ENCODE peak calls at places on chromosomes 12 and 14, in four cellular contexts. L, I, B and D are unnamed samples.

GRCh38 chr14:91149462-91149861 is 35.6 kb downstream of the DGLUCY start:
- DNase-seq in L (no peak), B (no peak), I (peak), D (no peak)

GRCh38 chr14:25090281-25090680 is 40.3 kb upstream of the STXBP6 start:
- DNase-seq in B (no peak), I (no peak), L (no peak), D (no peak)

GRCh38 chr14:22898302-22898894 is 15.4 kb downstream of the REM2 start:
- DNase-seq in B (no peak), L (no peak), I (no peak), D (no peak)

GRCh38 chr12:15670756-15671155 is 118.4 kb downstream of the EPS8 start:
- DNase-seq in I (no peak), L (no peak), B (no peak), D (no peak)

GRCh38 chr14:101442451-101442850 is 118.8 kb upstream of the DIO3 start:
- DNase-seq in I (no peak), L (no peak), B (no peak), D (no peak)

GRCh38 chr12:132349501-132350131 is 20.2 kb upstream of the GALNT9 start:
- DNase-seq in I (no peak), L (no peak), B (no peak), D (no peak)

GRCh38 chr12:1527789-1528188 is 66.6 kb downstream of the FBXL14 start:
- DNase-seq in L (no peak), B (no peak), I (peak), D (no peak)

GRCh38 chr14:32009221-32009620 is 67.9 kb upstream of the ARHGAP5 start:
- DNase-seq in L (no peak), I (no peak), B (no peak), D (no peak)

GRCh38 chr14:32468955-32469354 is 139.9 kb downstream of the AKAP6 start:
- DNase-seq in I (no peak), L (no peak), B (no peak), D (no peak)

GRCh38 chr14:68216957-68217356 is 397.4 kb downstream of the RAD51B start:
- DNase-seq in L (no peak), I (no peak), B (no peak), D (no peak)

GRCh38 chr12:14260011-14260993 is 105.2 kb upstream of the ATF7IP start:
- DNase-seq in I (peak), B (peak), L (peak), D (no peak)

GRCh38 chr14:69320581-69321365 is 60.8 kb downstream of the GALNT16 start:
- DNase-seq in I (no peak), L (no peak), B (no peak), D (no peak)

GRCh38 chr14:99181246-99181645 is 90.8 kb downstream of the BCL11B start:
- DNase-seq in I (no peak), B (no peak), L (no peak), D (no peak)

GRCh38 chr14:105918496-105919262 is 392.3 kb downstream of the TMEM121 start:
- DNase-seq in I (no peak), L (no peak), B (no peak), D (no peak)

GRCh38 chr12:94326727-94327126 is 132.9 kb downstream of the CEP83 start:
- DNase-seq in B (no peak), L (no peak), I (no peak), D (no peak)

GRCh38 chr14:89617471-89618291 is 200.6 kb upstream of the FOXN3 start:
- DNase-seq in B (no peak), L (peak), I (no peak), D (no peak)

GRCh38 chr12:126309278-126309677 is 1244.0 kb downstream of the AACS start:
- DNase-seq in B (no peak), L (no peak), I (no peak), D (no peak)

GRCh38 chr12:20657496-20657895 is 37.6 kb upstream of the SLCO1C1 start:
- DNase-seq in B (no peak), L (no peak), I (no peak), D (no peak)

GRCh38 chr12:28092396-28092795 is 97.9 kb upstream of the CCDC91 start:
- DNase-seq in L (no peak), B (no peak), I (no peak), D (no peak)

GRCh38 chr12:123363385-123363742 is 1.3 kb downstream of the SBNO1 start:
- DNase-seq in I (no peak), L (no peak), B (no peak), D (no peak)

GRCh38 chr14:36059531-36059930 is 117.0 kb downstream of the PTCSC3 start:
- DNase-seq in I (no peak), L (no peak), B (no peak), D (no peak)

GRCh38 chr12:93507151-93507550 is 39.8 kb downstream of the MRPL42 start:
- DNase-seq in I (no peak), L (no peak), B (no peak), D (no peak)